ENCODE peak calls at places on chromosomes 7 and 10, in five cellular contexts. One of them, this sample, is unnamed.

GRCh38 chr7:76069238-76069638 is 21.3 kb downstream of the MDH2 start:
- DNase-seq in HepG2: no peak
- DNase-seq in GM12878: no peak
- DNase-seq in K562: peak
- DNase-seq in H1: no peak
- DNase-seq in this sample: peak

GRCh38 chr7:155763721-155764431 is 48.4 kb downstream of the SHH start:
- DNase-seq in HepG2: no peak
- DNase-seq in GM12878: no peak
- DNase-seq in K562: no peak
- DNase-seq in H1: no peak
- DNase-seq in this sample: no peak

GRCh38 chr10:111079781-111080180 is 3.0 kb downstream of the ADRA2A start:
- DNase-seq in HepG2: no peak
- DNase-seq in GM12878: no peak
- DNase-seq in K562: no peak
- DNase-seq in H1: peak
- DNase-seq in this sample: no peak

GRCh38 chr10:129744134-129744895 is 219.8 kb downstream of the EBF3 start:
- DNase-seq in HepG2: no peak
- DNase-seq in GM12878: no peak
- DNase-seq in K562: no peak
- DNase-seq in H1: peak
- DNase-seq in this sample: no peak

GRCh38 chr7:154699421-154699820 is 303.5 kb downstream of the PAXIP1 start:
- DNase-seq in HepG2: no peak
- DNase-seq in GM12878: no peak
- DNase-seq in K562: no peak
- DNase-seq in H1: no peak
- DNase-seq in this sample: no peak

GRCh38 chr10:27607591-27607990 is 103.5 kb downstream of the RAB18 start:
- DNase-seq in HepG2: no peak
- DNase-seq in GM12878: no peak
- DNase-seq in K562: no peak
- DNase-seq in H1: no peak
- DNase-seq in this sample: no peak

GRCh38 chr7:83876593-83876992 is 227.7 kb upstream of the SEMA3E start:
- DNase-seq in HepG2: no peak
- DNase-seq in GM12878: no peak
- DNase-seq in K562: no peak
- DNase-seq in H1: no peak
- DNase-seq in this sample: no peak

GRCh38 chr7:135800560-135800959 is 51.9 kb upstream of the FAM180A start:
- DNase-seq in HepG2: no peak
- DNase-seq in GM12878: no peak
- DNase-seq in K562: no peak
- DNase-seq in H1: peak
- DNase-seq in this sample: peak

GRCh38 chr7:106329971-106330733 is 45.4 kb upstream of the NAMPT start:
- DNase-seq in HepG2: no peak
- DNase-seq in GM12878: no peak
- DNase-seq in K562: no peak
- DNase-seq in H1: no peak
- DNase-seq in this sample: no peak

GRCh38 chr7:10930551-10930950 is 43.1 kb upstream of the PHF14 start:
- DNase-seq in HepG2: no peak
- DNase-seq in GM12878: no peak
- DNase-seq in K562: no peak
- DNase-seq in H1: no peak
- DNase-seq in this sample: no peak

GRCh38 chr7:25716421-25716820 is 435.6 kb upstream of the NFE2L3 start:
- DNase-seq in HepG2: no peak
- DNase-seq in GM12878: no peak
- DNase-seq in K562: no peak
- DNase-seq in H1: no peak
- DNase-seq in this sample: no peak

GRCh38 chr10:81843042-81843441 is 32.0 kb upstream of the NRG3 start:
- DNase-seq in HepG2: no peak
- DNase-seq in GM12878: no peak
- DNase-seq in K562: no peak
- DNase-seq in H1: no peak
- DNase-seq in this sample: peak

GRCh38 chr7:34087892-34088891 is 182.9 kb downstream of the BMPER start:
- DNase-seq in HepG2: peak
- DNase-seq in GM12878: no peak
- DNase-seq in K562: no peak
- DNase-seq in H1: peak
- DNase-seq in this sample: peak

GRCh38 chr10:87860156-87860795 is 3.1 kb downstream of the KLLN start:
- DNase-seq in HepG2: peak
- DNase-seq in GM12878: peak
- DNase-seq in K562: no peak
- DNase-seq in H1: no peak
- DNase-seq in this sample: peak

GRCh38 chr7:39624202-39624807 is 933 bp downstream of the RALA start:
- DNase-seq in HepG2: no peak
- DNase-seq in GM12878: no peak
- DNase-seq in K562: no peak
- DNase-seq in H1: no peak
- DNase-seq in this sample: no peak

GRCh38 chr7:98177553-98177952 is 33.7 kb upstream of the BHLHA15 start:
- DNase-seq in HepG2: no peak
- DNase-seq in GM12878: no peak
- DNase-seq in K562: no peak
- DNase-seq in H1: no peak
- DNase-seq in this sample: no peak

GRCh38 chr7:124022551-124022950 is 10.3 kb downstream of the TMEM229A start:
- DNase-seq in HepG2: no peak
- DNase-seq in GM12878: no peak
- DNase-seq in K562: no peak
- DNase-seq in H1: no peak
- DNase-seq in this sample: no peak

GRCh38 chr10:58302259-58302658 is 32.5 kb upstream of the UBE2D1 start:
- DNase-seq in HepG2: no peak
- DNase-seq in GM12878: no peak
- DNase-seq in K562: no peak
- DNase-seq in H1: no peak
- DNase-seq in this sample: no peak

GRCh38 chr7:75649462-75649861 is 89.3 kb downstream of the HIP1 start:
- DNase-seq in HepG2: no peak
- DNase-seq in GM12878: no peak
- DNase-seq in K562: no peak
- DNase-seq in H1: peak
- DNase-seq in this sample: no peak

GRCh38 chr7:99557940-99558305 is 519 bp upstream of the ZNF655 start:
- DNase-seq in HepG2: peak
- DNase-seq in GM12878: no peak
- DNase-seq in K562: no peak
- DNase-seq in H1: no peak
- DNase-seq in this sample: peak

GRCh38 chr7:76428149-76428823 is 3.5 kb downstream of the ZP3 start:
- DNase-seq in HepG2: no peak
- DNase-seq in GM12878: no peak
- DNase-seq in K562: no peak
- DNase-seq in H1: no peak
- DNase-seq in this sample: no peak

GRCh38 chr10:6643962-6644361 is 63.9 kb upstream of the PRKCQ start:
- DNase-seq in HepG2: no peak
- DNase-seq in GM12878: no peak
- DNase-seq in K562: no peak
- DNase-seq in H1: no peak
- DNase-seq in this sample: no peak

GRCh38 chr10:50275650-50276235 is 24.4 kb upstream of the ASAH2 start:
- DNase-seq in HepG2: peak
- DNase-seq in GM12878: peak
- DNase-seq in K562: peak
- DNase-seq in H1: peak
- DNase-seq in this sample: peak

GRCh38 chr7:149669121-149669818 is 104.1 kb downstream of the ZNF467 start:
- DNase-seq in HepG2: peak
- DNase-seq in GM12878: no peak
- DNase-seq in K562: no peak
- DNase-seq in H1: no peak
- DNase-seq in this sample: peak

GRCh38 chr7:20793258-20793657 is 6.6 kb upstream of the SP8 start:
- DNase-seq in HepG2: no peak
- DNase-seq in GM12878: no peak
- DNase-seq in K562: no peak
- DNase-seq in H1: no peak
- DNase-seq in this sample: peak
- TF ChIP-seq CREB1 in HepG2: no peak
- TF ChIP-seq CREB1 in GM12878: no peak
- TF ChIP-seq CREB1 in K562: no peak
- TF ChIP-seq CREB1 in H1: no peak
- TF ChIP-seq CREB1 in this sample: no peak

DNA sequence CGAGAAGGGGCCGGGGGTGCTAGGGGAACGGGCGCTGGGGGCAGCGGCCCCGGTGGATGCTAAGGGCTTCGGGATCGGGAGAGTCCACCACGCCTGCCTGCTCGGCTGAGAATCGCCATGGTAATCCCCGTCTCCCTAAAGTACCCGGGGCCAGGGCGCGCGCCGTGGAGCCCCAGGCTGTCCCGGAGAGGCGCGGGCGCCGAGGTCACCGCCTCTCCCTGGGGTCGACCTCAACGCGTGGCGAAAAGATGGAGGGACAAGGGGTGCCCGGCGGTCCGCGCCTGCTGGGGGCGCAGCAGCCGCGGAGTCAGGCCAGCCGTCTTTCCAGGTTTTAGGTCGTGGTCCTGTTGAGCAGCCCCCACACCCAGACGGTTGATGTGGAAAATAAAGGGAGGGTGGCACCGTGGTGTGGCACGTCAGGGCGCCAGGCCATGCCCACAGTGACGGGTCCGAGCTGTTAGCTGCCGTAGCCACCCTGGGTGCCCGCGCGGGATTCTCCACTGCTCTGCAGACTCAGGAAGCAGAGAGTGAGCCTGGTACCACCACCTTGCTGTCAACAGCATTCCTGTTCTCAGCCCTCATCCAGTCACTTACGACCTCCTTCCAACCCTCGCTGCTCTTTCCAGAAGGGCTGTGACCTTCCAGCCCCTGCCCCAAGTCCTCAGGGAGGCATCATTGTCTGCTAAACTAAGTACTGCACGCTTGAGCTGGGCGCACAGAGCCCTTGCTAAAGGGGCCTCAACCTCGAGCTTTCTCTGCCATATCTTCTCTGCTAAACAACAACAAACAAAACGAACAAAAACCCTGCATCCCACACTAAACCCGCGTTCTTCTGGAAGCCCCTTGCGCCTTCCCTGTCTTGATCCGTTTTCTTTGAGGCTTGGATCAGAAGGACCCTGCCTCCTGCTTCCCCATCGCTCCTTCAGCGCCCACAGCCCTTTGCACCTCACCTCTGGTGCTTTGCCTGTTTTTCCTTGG is 666 bp downstream of the SMKR1 start:
- DNase-seq in HepG2: no peak
- DNase-seq in GM12878: no peak
- DNase-seq in K562: no peak
- DNase-seq in H1: peak
- DNase-seq in this sample: peak
- TF ChIP-seq EZH2 in HepG2: no peak
- TF ChIP-seq EZH2 in GM12878: no peak
- TF ChIP-seq EZH2 in K562: no peak
- TF ChIP-seq EZH2 in H1: peak
- TF ChIP-seq EZH2 in this sample: peak

DNA sequence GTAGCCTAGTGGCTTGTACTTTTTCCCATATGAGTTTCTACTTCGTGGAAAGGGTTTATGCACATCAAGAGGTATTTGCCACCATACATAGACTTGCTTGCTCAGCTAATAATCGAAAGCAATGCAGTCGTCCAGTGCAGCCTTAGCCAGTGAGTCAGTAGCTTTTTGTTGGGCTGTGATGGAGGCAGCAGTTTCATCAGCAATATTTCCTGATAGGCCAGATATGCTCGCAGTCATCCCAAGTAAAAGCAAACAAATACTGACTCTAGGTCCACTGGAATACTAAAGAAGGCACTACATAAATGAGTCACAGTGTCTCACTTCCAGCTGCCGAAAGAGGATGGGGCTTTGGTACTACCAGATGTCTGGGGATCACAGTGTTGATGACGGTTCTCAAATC is 2.1 kb upstream of the BNIP3 start:
- DNase-seq in HepG2: peak
- DNase-seq in GM12878: no peak
- DNase-seq in K562: no peak
- DNase-seq in H1: no peak
- DNase-seq in this sample: no peak
- TF ChIP-seq CREB1 in HepG2: no peak
- TF ChIP-seq CREB1 in GM12878: no peak
- TF ChIP-seq CREB1 in K562: no peak
- TF ChIP-seq CREB1 in H1: no peak
- TF ChIP-seq CREB1 in this sample: no peak

DNA sequence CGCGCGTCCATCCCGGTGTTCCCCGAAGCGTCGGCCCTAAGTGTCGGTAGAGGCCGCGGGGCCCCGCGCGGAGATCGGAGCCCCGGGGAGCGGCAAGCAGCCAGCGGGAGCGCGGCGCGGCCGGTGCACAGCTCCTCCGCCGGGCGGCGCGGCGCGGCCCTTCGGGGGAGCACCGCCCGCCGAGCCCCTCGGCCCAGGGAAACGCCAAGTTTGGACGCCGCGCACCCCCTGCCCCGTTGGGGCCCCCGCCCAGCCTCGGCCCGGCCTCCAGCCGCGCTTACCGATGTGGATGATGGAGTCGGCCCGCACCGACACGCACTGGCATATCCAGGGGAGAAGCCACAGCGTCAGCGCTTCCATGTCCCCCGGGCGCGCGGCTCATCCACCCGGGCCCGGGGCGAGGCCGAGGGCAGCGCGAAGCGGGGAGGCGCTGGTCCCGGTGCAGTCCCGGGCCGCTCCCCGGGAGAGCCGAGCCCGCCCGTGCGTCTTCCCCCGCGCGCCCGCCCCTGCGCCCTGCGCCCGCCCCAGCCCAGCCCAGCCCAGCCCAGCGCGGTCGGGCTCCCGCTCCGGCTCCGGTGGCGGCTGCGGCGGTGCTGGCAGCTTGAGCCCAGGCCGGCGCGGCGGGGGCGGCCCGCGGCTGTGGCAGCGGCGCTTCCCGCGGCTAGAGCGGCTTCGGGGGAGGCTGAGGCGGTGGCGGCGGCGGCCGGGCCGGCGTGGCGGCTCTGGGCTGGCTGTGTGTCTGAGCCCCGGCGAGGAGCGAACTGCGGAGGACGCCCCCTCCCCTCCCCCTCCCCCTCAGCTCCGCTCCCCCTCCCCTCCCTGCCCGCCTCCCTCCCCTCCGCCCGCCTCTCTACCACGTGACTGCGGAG is at the start of gene GRID1:
- DNase-seq in HepG2: no peak
- DNase-seq in GM12878: no peak
- DNase-seq in K562: peak
- DNase-seq in H1: peak
- DNase-seq in this sample: peak
- TF ChIP-seq EZH2 in HepG2: peak
- TF ChIP-seq EZH2 in GM12878: no peak
- TF ChIP-seq EZH2 in K562: no peak
- TF ChIP-seq EZH2 in H1: peak
- TF ChIP-seq EZH2 in this sample: peak

DNA sequence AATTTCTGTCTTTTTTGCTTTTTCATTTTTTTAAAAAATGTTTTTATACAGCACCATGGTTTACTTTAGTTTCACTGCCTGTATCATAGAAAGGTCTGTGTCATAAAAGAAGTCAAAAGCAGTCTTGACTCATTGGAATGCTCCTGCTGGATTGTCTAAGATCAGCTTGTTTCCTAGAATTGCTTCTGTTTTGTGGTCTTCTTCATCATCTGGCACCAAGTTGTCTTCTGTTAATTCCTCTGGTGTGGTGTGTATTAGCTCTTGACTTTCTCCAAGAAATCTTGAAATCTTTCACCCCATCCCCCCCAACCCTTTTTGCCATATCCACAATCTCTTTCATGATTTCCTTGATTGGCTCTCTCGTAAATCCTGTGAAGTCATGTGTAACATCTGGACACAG is 250.3 kb upstream of the CXCL12 start:
- DNase-seq in HepG2: no peak
- DNase-seq in GM12878: no peak
- DNase-seq in K562: no peak
- DNase-seq in H1: no peak
- DNase-seq in this sample: no peak
- TF ChIP-seq CREB1 in HepG2: no peak
- TF ChIP-seq CREB1 in GM12878: no peak
- TF ChIP-seq CREB1 in K562: no peak
- TF ChIP-seq CREB1 in H1: no peak
- TF ChIP-seq CREB1 in this sample: no peak